ENCODE peak calls at places on chromosomes 12 and 14, in five cellular contexts. L is fibroblast of the aortic adventitia, A is cardiac muscle cell, V is BJ, Y is cardiac fibroblast. N is an unnamed sample.

GRCh38 chr14:90522585-90523191 is 125.9 kb downstream of the CALM1 start:
- DNase-seq in L (peak; percentile 22), Y (peak; percentile 65), V (no peak), A (no peak), N (no peak)

GRCh38 chr12:117881517-117881916 is 87.3 kb downstream of the KSR2 start:
- DNase-seq in A (no peak), V (no peak), Y (no peak), L (no peak), N (no peak)

GRCh38 chr14:92503756-92504491 is 9.7 kb upstream of the RIN3 start:
- DNase-seq in Y (peak; percentile 43), L (peak; percentile 43), A (peak; percentile 37), V (peak; percentile 69), N (peak; percentile 13)

GRCh38 chr14:35883677-35884293 is 57.6 kb downstream of the BRMS1L start:
- DNase-seq in Y (peak; percentile 49), L (peak; percentile 40), A (peak; percentile 51), V (no peak), N (no peak)

GRCh38 chr12:15931590-15932053 is 20.5 kb downstream of the DERA start:
- DNase-seq in V (no peak), A (no peak), Y (no peak), L (no peak), N (no peak)

GRCh38 chr14:24436355-24437019 is 6.1 kb downstream of the SDR39U1 start:
- DNase-seq in V (no peak), L (peak; percentile 91), A (peak; percentile 62), Y (peak; percentile 87), N (no peak)

GRCh38 chr14:24057271-24057670 is 5.5 kb downstream of the CARMIL3 start:
- DNase-seq in A (no peak), V (no peak), Y (no peak), L (no peak), N (no peak)

GRCh38 chr12:83473408-83474095 is 786.8 kb downstream of the TMTC2 start:
- DNase-seq in L (no peak), V (no peak), Y (no peak), A (no peak), N (peak; percentile 39)

GRCh38 chr14:45610303-45610702 is 357.3 kb upstream of the MIS18BP1 start:
- DNase-seq in V (peak; percentile 4), Y (no peak), A (peak; percentile 24), L (no peak), N (peak; percentile 15)

GRCh38 chr14:68974759-68975347 is 4.2 kb downstream of the ACTN1 start:
- DNase-seq in Y (no peak), L (no peak), A (no peak), V (no peak), N (no peak)

GRCh38 chr12:53299101-53299453 is 418 bp upstream of the MYG1 start:
- DNase-seq in Y (peak; percentile 80), A (no peak), L (peak; percentile 73), V (peak; percentile 19), N (no peak)

GRCh38 chr14:92352158-92352985 is 29.4 kb downstream of the SLC24A4 start:
- DNase-seq in Y (peak; percentile 13), L (peak; percentile 3), V (no peak), A (peak; percentile 30), N (no peak)

GRCh38 chr14:94328196-94328595 is 5.1 kb upstream of the SERPINA6 start:
- DNase-seq in L (peak; percentile 42), Y (no peak), V (no peak), A (no peak), N (peak; percentile 91)

GRCh38 chr14:75011356-75012097 is 8.8 kb downstream of the EIF2B2 start:
- DNase-seq in A (peak; percentile 4), L (peak; percentile 72), Y (peak; percentile 57), V (peak; percentile 17), N (no peak)

GRCh38 chr12:1720494-1720893 is 29.6 kb downstream of the ADIPOR2 start:
- DNase-seq in L (no peak), V (no peak), Y (no peak), A (no peak), N (no peak)

GRCh38 chr12:1719139-1719538 is 28.3 kb downstream of the ADIPOR2 start:
- DNase-seq in A (no peak), Y (peak; percentile 70), L (peak; percentile 73), V (no peak), N (no peak)

GRCh38 chr12:1716911-1717310 is 26.0 kb downstream of the ADIPOR2 start:
- DNase-seq in Y (peak; percentile 34), V (no peak), L (peak; percentile 46), A (no peak), N (no peak)

GRCh38 chr12:1716215-1716862 is 25.5 kb downstream of the ADIPOR2 start:
- DNase-seq in A (no peak), V (no peak), L (peak; percentile 38), Y (no peak), N (no peak)
- H3K4me3 ChIP-seq in A (no peak overlapping the region), V (no peak overlapping the region), L (no peak overlapping the region), Y (no peak overlapping the region), N (no peak overlapping the region)

GRCh38 chr12:12610711-12611110 is 965 bp upstream of the CREBL2 start:
- DNase-seq in V (no peak), L (no peak), A (no peak), Y (no peak), N (no peak)

GRCh38 chr12:12611512-12612306 is at the start of gene CREBL2:
- DNase-seq in L (peak; percentile 98), V (peak; percentile 84), Y (peak; percentile 99), A (peak; percentile 97), N (peak; percentile 85)

GRCh38 chr12:12606793-12607589 is 4.7 kb upstream of the CREBL2 start:
- DNase-seq in V (peak; percentile 15), A (no peak), L (peak; percentile 72), Y (peak; percentile 66), N (peak; percentile 41)

GRCh38 chr12:12609692-12610091 is 2.0 kb upstream of the CREBL2 start:
- DNase-seq in Y (no peak), V (no peak), L (no peak), A (no peak), N (no peak)

GRCh38 chr12:12608557-12608957 is 3.1 kb upstream of the CREBL2 start:
- DNase-seq in Y (no peak), A (no peak), L (peak; percentile 33), V (no peak), N (no peak)
- TF ChIP-seq CTCF in Y (no peak), A (no peak), L (no peak), V (no peak), N (peak; percentile 27)

GRCh38 chr14:102524026-102524450 is 14.5 kb upstream of the ANKRD9 start:
- DNase-seq in V (no peak), L (no peak), A (no peak), Y (no peak), N (no peak)
- H3K4me3 ChIP-seq in V (peak overlapping the region; percentile 18), L (peak overlapping the region; percentile 33), A (no peak overlapping the region), Y (no peak overlapping the region), N (peak overlapping the region; percentile 76)

GRCh38 chr14:97824218-97824617 is 1027.0 kb downstream of the VRK1 start:
- DNase-seq in A (no peak), Y (no peak), L (no peak), V (no peak), N (no peak)

DNA sequence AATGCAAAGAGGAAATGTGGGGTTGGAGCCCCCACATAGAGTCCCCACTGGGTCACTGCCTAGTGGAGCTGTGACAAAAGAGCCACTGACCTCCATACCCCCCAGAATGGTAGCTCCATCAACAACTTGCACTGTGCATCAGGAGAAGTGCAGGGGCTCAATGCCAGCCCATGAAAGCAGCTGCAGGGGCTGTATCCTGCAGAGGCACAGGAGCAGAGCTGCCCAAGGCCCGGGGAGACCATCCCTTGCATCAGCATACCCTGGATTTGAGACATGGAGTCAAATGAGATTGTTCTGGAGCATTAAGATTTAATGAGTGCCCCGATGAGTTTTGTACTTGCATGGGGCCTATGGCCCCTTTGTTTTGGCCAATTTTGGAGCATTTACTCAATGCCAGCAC is 1023.6 kb downstream of the VRK1 start:
- DNase-seq in A (no peak), L (no peak), V (no peak), Y (no peak), N (no peak)
- TF ChIP-seq CTCF in A (no peak), L (no peak), V (no peak), Y (no peak), N (no peak)

GRCh38 chr12:47779301-47779942 is 6.4 kb downstream of the SLC48A1 start:
- DNase-seq in L (peak; percentile 90), A (peak; percentile 85), V (peak; percentile 23), Y (peak; percentile 91), N (no peak)

GRCh38 chr12:47777151-47777550 is 4.1 kb downstream of the SLC48A1 start:
- DNase-seq in A (no peak), Y (no peak), L (no peak), V (no peak), N (no peak)

GRCh38 chr12:47777741-47778558 is 4.9 kb downstream of the SLC48A1 start:
- DNase-seq in A (no peak), L (no peak), Y (no peak), V (no peak), N (no peak)

GRCh38 chr12:47779943-47780504 is 7.0 kb downstream of the SLC48A1 start:
- DNase-seq in L (no peak), V (no peak), A (no peak), Y (no peak), N (no peak)

DNA sequence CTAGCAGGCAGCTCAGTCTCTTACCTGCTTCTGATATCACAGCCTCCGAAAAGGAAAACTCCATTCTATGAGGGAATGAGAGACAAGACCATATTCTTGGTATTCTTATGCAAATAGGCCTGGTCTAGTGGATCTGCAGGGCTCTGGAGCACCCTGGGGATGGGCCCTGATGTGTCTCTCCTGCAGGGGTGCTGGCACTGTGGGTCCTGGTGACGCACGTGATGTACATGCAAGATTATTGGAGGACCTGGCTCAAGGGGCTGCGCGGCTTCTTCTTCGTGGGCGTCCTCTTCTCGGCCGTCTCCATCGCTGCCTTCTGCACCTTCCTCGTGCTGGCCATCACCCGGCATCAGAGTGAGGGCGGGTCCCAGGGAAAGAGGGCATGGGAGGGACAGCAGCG is 5.8 kb downstream of the SLC48A1 start:
- DNase-seq in A (no peak), L (no peak), Y (no peak), V (no peak), N (no peak)
- H3K4me3 ChIP-seq in A (no peak overlapping the region), L (no peak overlapping the region), Y (no peak overlapping the region), V (no peak overlapping the region), N (no peak overlapping the region)